ENCODE peak calls at places on chromosomes 5 and 9, in four cellular contexts. L, Y, R and T are unnamed samples.

GRCh38 chr5:161432798-161433197 is 113.7 kb downstream of the GABRB2 start:
- DNase-seq in Y (no peak), L (no peak), R (no peak), T (no peak)

GRCh38 chr9:36140086-36141084 is 3.9 kb downstream of the GLIPR2 start:
- DNase-seq in L (no peak), R (no peak), Y (no peak), T (no peak)

GRCh38 chr9:2755285-2755684 is 38.0 kb downstream of the KCNV2 start:
- DNase-seq in L (no peak), Y (no peak), R (no peak), T (no peak)

GRCh38 chr5:97131139-97131710 is 11.2 kb downstream of the LIX1 start:
- DNase-seq in L (no peak), Y (no peak), R (no peak), T (no peak)

GRCh38 chr5:116766470-116766947 is 191.9 kb upstream of the SEMA6A start:
- DNase-seq in Y (peak), R (no peak), L (peak), T (peak)

GRCh38 chr5:179275941-179276837 is 69.1 kb downstream of the ADAMTS2 start:
- DNase-seq in L (peak), R (no peak), Y (peak), T (no peak)

GRCh38 chr9:79924836-79925235 is 353.1 kb downstream of the TLE4 start:
- DNase-seq in L (no peak), R (no peak), Y (no peak), T (no peak)

GRCh38 chr9:113951032-113951372 is 74.9 kb downstream of the ZNF618 start:
- DNase-seq in Y (no peak), R (no peak), L (no peak), T (no peak)

GRCh38 chr9:138067594-138068367 is 190.2 kb downstream of the CACNA1B start:
- DNase-seq in Y (no peak), L (no peak), R (no peak), T (no peak)

GRCh38 chr9:134326754-134327526 is 685 bp downstream of the RXRA start:
- DNase-seq in L (no peak), Y (peak), R (no peak), T (no peak)

GRCh38 chr9:9563817-9564216 is 1049.0 kb downstream of the PTPRD start:
- DNase-seq in Y (no peak), L (no peak), R (no peak), T (no peak)

DNA sequence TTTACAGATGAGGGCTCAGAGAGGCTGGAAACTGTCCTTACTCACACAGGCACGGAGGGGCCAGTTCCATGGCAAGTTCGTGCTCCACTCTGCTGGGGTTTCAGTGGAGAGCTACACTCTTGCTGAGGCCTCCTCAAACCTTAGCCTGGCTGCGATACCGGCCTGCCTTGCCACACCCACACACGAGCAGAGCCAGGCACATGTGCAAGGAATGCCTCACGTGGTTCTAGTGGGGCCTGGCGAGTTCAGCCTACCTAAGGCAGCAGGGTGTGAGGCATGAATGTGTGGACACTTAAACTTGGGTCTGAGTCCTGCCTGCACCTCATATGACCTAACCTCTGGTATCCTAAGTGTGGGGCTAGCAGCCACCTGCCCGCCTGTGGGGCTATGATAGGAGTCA is 21.5 kb upstream of the PRDM12 start:
- DNase-seq in R (no peak), L (no peak), Y (no peak), T (no peak)
- TF ChIP-seq TCF7 in R (no peak), L (no peak), Y (no peak), T (no peak)

GRCh38 chr5:94691947-94692346 is 73.5 kb downstream of the SLF1 start:
- DNase-seq in R (no peak), Y (no peak), L (peak), T (no peak)
- TF ChIP-seq TCF7 in R (no peak), Y (no peak), L (no peak), T (no peak)

GRCh38 chr5:176610430-176610763 is 441 bp upstream of the GPRIN1 start:
- DNase-seq in L (no peak), R (no peak), Y (peak), T (no peak)
- TF ChIP-seq TCF7 in L (no peak), R (no peak), Y (no peak), T (no peak)

GRCh38 chr5:104412649-104413240 is 850.2 kb upstream of the NUDT12 start:
- DNase-seq in Y (no peak), L (peak), R (peak), T (no peak)
- TF ChIP-seq TCF7 in Y (no peak), L (no peak), R (no peak), T (no peak)

GRCh38 chr9:131606896-131607567 is 61.7 kb downstream of the PRRT1B start:
- DNase-seq in L (peak), Y (no peak), R (no peak), T (no peak)

GRCh38 chr9:131607591-131607990 is 62.3 kb downstream of the PRRT1B start:
- DNase-seq in Y (no peak), L (no peak), R (no peak), T (no peak)

GRCh38 chr9:131608469-131609115 is 63.3 kb downstream of the PRRT1B start:
- DNase-seq in Y (no peak), L (peak), R (peak), T (no peak)

GRCh38 chr9:131603711-131604439 is 58.6 kb downstream of the PRRT1B start:
- DNase-seq in R (no peak), L (no peak), Y (no peak), T (no peak)

DNA sequence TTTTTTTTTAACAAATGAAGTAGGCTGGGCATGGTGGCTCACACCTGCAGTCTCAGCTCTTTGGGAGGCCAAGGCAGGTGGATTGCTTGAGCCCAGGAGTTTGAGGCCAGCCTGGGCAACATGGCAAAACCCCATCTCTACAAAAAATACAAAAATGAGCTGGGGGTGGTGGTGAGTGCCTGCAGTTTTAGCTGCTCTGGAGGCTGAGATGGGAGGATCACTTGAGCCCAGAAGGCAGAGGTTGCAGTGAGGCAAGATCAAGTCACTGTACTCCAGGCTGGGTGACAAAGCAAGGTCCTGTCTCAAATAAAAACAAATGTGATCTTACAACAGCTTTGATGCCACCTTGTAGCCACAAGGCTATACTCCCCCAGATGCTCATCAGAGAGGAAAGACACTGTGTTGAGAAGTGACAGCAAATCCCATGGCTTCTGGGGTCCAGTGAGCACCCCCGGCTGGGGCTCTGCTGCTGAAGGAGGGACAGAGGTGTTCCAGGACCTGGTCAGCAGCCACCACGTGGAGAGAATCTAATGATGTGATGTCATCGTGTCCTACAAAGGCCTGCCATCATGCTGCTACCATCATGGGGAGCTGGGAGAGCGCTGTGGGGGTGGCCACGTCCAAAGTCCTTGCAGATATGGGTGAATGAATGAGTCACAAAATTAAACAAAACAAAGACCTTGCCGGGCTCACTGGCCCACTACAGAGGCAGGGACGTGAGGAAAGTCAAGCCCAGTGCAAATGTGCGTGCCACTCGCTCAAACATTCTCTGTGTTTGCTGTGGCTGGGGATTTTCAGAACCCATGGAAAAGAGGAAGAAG is 60.7 kb downstream of the PRRT1B start:
- DNase-seq in L (peak), Y (peak), R (no peak), T (no peak)
- TF ChIP-seq TCF7 in L (peak), Y (no peak), R (no peak), T (no peak)

GRCh38 chr5:136020383-136021015 is 8.3 kb upstream of the TGFBI start:
- DNase-seq in Y (peak), L (peak), R (no peak), T (no peak)
- TF ChIP-seq TCF7 in Y (no peak), L (no peak), R (no peak), T (no peak)

GRCh38 chr9:129351642-129352151 is 173.6 kb upstream of the IER5L start:
- DNase-seq in R (peak), L (no peak), Y (no peak), T (no peak)
- TF ChIP-seq TCF7 in R (no peak), L (no peak), Y (no peak), T (no peak)

DNA sequence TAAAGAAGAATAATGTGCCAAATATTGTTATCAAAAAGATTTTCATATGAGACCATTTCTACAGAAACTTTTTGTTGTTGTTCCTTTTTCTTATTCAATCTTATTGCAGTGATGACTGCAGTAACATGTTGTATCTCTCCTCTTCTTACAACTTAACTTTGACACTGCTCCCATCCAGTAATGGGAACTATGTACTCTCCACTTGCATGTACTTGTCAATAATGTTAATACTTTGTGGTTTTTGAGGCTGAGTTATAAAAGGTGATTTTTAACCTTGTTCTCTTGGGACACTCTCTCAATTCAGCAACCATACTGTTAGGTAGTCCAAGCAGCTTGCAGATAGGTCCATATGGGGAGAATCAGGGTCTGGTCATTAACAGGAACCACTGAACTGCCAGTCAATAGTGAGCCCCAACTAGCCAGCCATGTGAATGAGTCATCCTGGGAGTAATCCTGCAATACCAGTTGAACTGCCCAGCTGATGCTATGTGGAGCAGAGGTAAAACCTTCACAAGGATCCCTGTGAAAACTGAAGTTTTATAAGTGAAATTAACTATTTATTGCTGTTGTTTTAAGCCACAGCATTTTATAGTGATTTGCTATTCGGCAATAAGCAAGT is 199.6 kb upstream of the DAB2 start:
- DNase-seq in L (peak), R (no peak), Y (no peak), T (peak)
- TF ChIP-seq TCF7 in L (no peak), R (no peak), Y (no peak), T (no peak)

DNA sequence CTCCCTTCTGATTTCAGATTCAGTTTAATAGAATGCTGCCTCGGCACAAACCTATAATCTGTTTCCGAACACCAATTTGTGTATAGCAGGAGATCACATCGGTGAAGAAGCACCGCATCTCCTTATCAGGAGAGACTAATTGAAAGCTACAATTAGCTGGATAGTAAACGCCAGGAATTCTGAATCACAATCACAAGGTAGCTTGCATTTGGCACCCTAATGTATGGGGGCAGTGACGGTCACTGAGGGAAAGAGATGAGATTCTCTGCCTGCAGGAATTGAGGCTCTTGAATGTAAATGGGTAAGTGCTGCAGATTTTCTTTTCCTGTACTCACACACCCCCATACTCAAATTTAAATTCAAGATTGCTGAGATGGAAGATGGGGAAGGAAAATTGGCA is 373.6 kb upstream of the ZNF608 start:
- DNase-seq in L (no peak), Y (no peak), R (no peak), T (no peak)
- TF ChIP-seq TCF7 in L (no peak), Y (no peak), R (no peak), T (no peak)

DNA sequence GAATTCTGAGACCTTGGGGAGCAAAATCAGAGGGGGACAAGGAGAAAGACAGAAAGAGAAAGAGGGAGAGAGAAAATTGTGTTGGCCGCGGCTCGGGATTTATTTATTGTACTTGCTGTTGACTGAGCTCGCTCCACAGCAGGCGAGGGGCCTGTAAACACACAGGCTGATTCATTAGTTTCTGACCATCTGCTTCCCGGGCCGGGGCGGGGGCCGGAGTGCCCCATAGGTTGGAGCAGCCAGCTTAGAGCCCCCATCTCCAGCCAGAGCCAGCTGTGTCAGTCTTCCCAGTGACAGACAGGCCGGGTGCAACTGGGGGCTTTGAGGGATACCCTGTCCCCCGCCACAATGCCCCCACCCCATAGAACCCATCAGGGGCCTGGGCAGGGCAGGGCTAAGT is 30.9 kb downstream of the NTNG2 start:
- DNase-seq in R (no peak), Y (no peak), L (no peak), T (no peak)
- TF ChIP-seq TCF7 in R (no peak), Y (no peak), L (no peak), T (no peak)